ENCODE peak calls at places on chromosomes 4 and X, in five cellular contexts. B, M, R, C and Y are unnamed samples.

GRCh38 chr4:76688737-76689078 is 209.2 kb downstream of the SOWAHB start:
- DNase-seq in B (no peak), M (no peak), R (no peak), C (peak), Y (no peak)

GRCh38 chr4:63233679-63234078 is 1175.6 kb downstream of the TECRL start:
- DNase-seq in B (no peak), M (no peak), R (no peak), C (no peak), Y (no peak)

GRCh38 chrX:148135738-148136137 is 154.6 kb downstream of the FMR1NB start:
- DNase-seq in B (no peak), M (no peak), R (no peak), C (peak), Y (no peak)

GRCh38 chr4:45944000-45944399 is 179.9 kb downstream of the GABRG1 start:
- DNase-seq in B (no peak), M (no peak), R (no peak), C (peak), Y (no peak)

GRCh38 chr4:24475756-24476155 is 108.6 kb downstream of the DHX15 start:
- DNase-seq in B (no peak), M (no peak), R (no peak), C (no peak), Y (no peak)

GRCh38 chrX:39772057-39772832 is 325.5 kb downstream of the BCOR start:
- DNase-seq in B (no peak), M (no peak), R (no peak), C (peak), Y (no peak)

GRCh38 chrX:25019707-25020390 is 4.1 kb upstream of the ARX start:
- DNase-seq in B (no peak), M (no peak), R (no peak), C (no peak), Y (no peak)

GRCh38 chrX:21225643-21226042 is 148.6 kb upstream of the CNKSR2 start:
- DNase-seq in B (no peak), M (no peak), R (no peak), C (no peak), Y (no peak)

GRCh38 chr4:874071-874470 is 48.1 kb upstream of the CPLX1 start:
- DNase-seq in B (no peak), M (no peak), R (no peak), C (no peak), Y (no peak)

GRCh38 chrX:71637848-71638247 is 19.5 kb upstream of the CXCR3 start:
- DNase-seq in B (no peak), M (no peak), R (peak), C (peak), Y (no peak)

GRCh38 chr4:123826896-123827295 is 430.3 kb downstream of the SPRY1 start:
- DNase-seq in B (no peak), M (no peak), R (no peak), C (peak), Y (no peak)

GRCh38 chr4:161714928-161715327 is 448.9 kb downstream of the FSTL5 start:
- DNase-seq in B (no peak), M (no peak), R (no peak), C (peak), Y (no peak)

GRCh38 chr4:126106658-126107057 is 791.9 kb downstream of the FAT4 start:
- DNase-seq in B (no peak), M (no peak), R (peak), C (peak), Y (no peak)

GRCh38 chr4:122117743-122118142 is 34.4 kb upstream of the BLTP1 start:
- DNase-seq in B (no peak), M (no peak), R (no peak), C (no peak), Y (no peak)

GRCh38 chrX:38929966-38930421 is 128.7 kb downstream of the MID1IP1 start:
- DNase-seq in B (peak), M (no peak), R (no peak), C (peak), Y (no peak)

GRCh38 chrX:129123795-129124194 is 399.5 kb downstream of the SMARCA1 start:
- DNase-seq in B (no peak), M (no peak), R (no peak), C (no peak), Y (no peak)

GRCh38 chr4:15738877-15739276 is 36.0 kb downstream of the BST1 start:
- DNase-seq in B (no peak), M (no peak), R (no peak), C (peak), Y (no peak)

GRCh38 chr4:160318567-160319220 is 1215.8 kb downstream of the RAPGEF2 start:
- DNase-seq in B (no peak), M (no peak), R (no peak), C (peak), Y (no peak)

GRCh38 chrX:41664307-41665299 is 24.2 kb upstream of the GPR34 start:
- DNase-seq in B (no peak), M (no peak), R (no peak), C (peak), Y (no peak)

GRCh38 chr4:69823481-69824186 is 36.3 kb downstream of the SULT1E1 start:
- DNase-seq in B (no peak), M (no peak), R (peak), C (peak), Y (no peak)
- TF ChIP-seq CTCF in B (no peak), M (no peak), R (peak), C (peak), Y (no peak)

GRCh38 chr4:26520728-26521442 is 30.6 kb upstream of the CCKAR start:
- DNase-seq in B (no peak), M (no peak), R (no peak), C (no peak), Y (no peak)

GRCh38 chr4:26525751-26526150 is 35.5 kb upstream of the CCKAR start:
- DNase-seq in B (no peak), M (no peak), R (no peak), C (no peak), Y (no peak)

GRCh38 chr4:26522478-26522877 is 32.2 kb upstream of the CCKAR start:
- DNase-seq in B (no peak), M (no peak), R (no peak), C (peak), Y (no peak)

GRCh38 chr4:26524001-26524400 is 33.7 kb upstream of the CCKAR start:
- DNase-seq in B (no peak), M (no peak), R (no peak), C (no peak), Y (no peak)

DNA sequence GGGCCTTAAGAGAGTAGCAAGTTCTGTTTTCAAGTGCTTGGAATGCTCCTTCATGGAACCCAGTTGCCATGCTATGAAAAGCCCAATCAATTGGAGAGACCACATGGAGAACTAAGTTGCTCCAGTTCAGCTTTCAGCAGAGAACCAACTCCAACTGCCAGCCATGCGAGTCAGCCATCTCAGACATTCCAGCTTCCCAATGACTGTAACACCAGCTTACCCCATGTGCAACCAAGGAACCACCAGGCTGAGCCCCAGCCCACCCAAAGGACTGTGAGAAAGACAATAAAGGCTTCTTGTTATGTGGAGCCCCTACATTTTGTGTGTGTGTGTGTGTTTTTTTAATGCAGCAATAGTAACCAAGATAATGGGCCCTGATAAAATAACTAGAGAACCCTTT is 34.9 kb upstream of the CCKAR start:
- DNase-seq in B (no peak), M (no peak), R (no peak), C (peak), Y (no peak)
- TF ChIP-seq CTCF in B (no peak), M (no peak), R (no peak), C (no peak), Y (no peak)

DNA sequence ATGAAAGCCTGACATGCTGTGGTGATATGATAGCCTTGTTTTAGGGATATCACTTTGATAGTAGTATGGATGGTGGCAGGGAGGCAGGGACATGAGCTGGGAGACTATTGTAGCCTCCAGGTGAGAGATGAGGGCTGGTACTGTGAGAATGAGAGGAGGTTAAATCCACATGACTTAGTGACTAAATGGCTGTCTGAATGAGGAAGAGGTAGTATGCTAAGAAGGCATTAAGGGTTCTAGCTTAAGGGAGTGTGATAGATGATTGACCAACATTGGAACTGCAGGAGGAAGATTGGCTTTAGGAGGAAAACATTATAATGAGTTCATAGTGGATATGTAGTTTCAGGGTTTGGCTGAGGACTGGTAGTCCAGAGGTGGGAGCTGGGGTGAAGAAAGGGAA is 195.0 kb upstream of the ANK2 start:
- DNase-seq in B (no peak), M (no peak), R (no peak), C (no peak), Y (no peak)
- TF ChIP-seq CTCF in B (no peak), M (no peak), R (no peak), C (no peak), Y (no peak)

DNA sequence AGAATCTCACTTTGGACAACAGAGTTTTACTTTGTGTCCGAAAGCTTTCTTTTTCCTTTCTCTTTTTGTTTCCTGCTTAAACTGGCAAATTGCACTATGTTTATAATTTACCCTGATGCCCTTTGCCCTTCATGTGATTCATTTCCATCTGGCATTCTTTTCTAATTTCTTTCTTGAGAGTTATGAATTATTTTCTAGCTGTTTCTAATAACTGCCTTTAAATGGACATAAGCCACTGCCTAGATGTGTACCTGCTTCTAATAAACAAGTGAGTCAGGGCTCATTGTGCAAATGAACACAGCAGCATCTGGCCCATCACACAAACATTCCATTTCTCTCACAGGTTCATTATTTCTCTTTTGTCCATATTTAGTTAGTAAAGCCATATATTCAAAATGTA is 242.3 kb upstream of the GPRIN3 start:
- DNase-seq in B (no peak), M (no peak), R (no peak), C (peak), Y (no peak)
- TF ChIP-seq CTCF in B (no peak), M (no peak), R (no peak), C (no peak), Y (no peak)